ENCODE peak calls at places on chromosomes 16 and 17, in four cellular contexts. One of them, this sample, is unnamed.

GRCh38 chr17:74842599-74843351 is 16.9 kb downstream of the GRIN2C start:
- DNase-seq in CD4-positive, CD25-positive, alpha-beta regulatory T cell: no peak
- DNase-seq in stimulated activated effector memory CD8-positive, alpha-beta T cell treated with anti-CD3 and anti-CD28 coated beads, Interleukin-12 subunit alpha, Interleukin-12 subunit beta, amount 100 ng/mL, for 72 hours: no peak
- DNase-seq in GM12864: no peak
- DNase-seq in this sample: peak

GRCh38 chr17:37234106-37234505 is 141.7 kb upstream of the C17orf78 start:
- DNase-seq in stimulated activated effector memory CD8-positive, alpha-beta T cell treated with anti-CD3 and anti-CD28 coated beads, Interleukin-12 subunit alpha, Interleukin-12 subunit beta, amount 100 ng/mL, for 72 hours: no peak
- DNase-seq in GM12864: no peak
- DNase-seq in CD4-positive, CD25-positive, alpha-beta regulatory T cell: no peak
- DNase-seq in this sample: no peak

GRCh38 chr17:58564971-58565370 is 50.5 kb upstream of the MTMR4 start:
- DNase-seq in GM12864: no peak
- DNase-seq in stimulated activated effector memory CD8-positive, alpha-beta T cell treated with anti-CD3 and anti-CD28 coated beads, Interleukin-12 subunit alpha, Interleukin-12 subunit beta, amount 100 ng/mL, for 72 hours: no peak
- DNase-seq in CD4-positive, CD25-positive, alpha-beta regulatory T cell: no peak
- DNase-seq in this sample: no peak

GRCh38 chr17:74213897-74214386 is 571 bp downstream of the TTYH2 start:
- DNase-seq in stimulated activated effector memory CD8-positive, alpha-beta T cell treated with anti-CD3 and anti-CD28 coated beads, Interleukin-12 subunit alpha, Interleukin-12 subunit beta, amount 100 ng/mL, for 72 hours: no peak
- DNase-seq in CD4-positive, CD25-positive, alpha-beta regulatory T cell: no peak
- DNase-seq in GM12864: no peak
- DNase-seq in this sample: no peak

GRCh38 chr16:70758786-70759185 is 42.2 kb downstream of the VAC14 start:
- DNase-seq in CD4-positive, CD25-positive, alpha-beta regulatory T cell: no peak
- DNase-seq in stimulated activated effector memory CD8-positive, alpha-beta T cell treated with anti-CD3 and anti-CD28 coated beads, Interleukin-12 subunit alpha, Interleukin-12 subunit beta, amount 100 ng/mL, for 72 hours: no peak
- DNase-seq in GM12864: no peak
- DNase-seq in this sample: no peak

GRCh38 chr17:31008374-31009035 is 37.7 kb downstream of the RNF135 start:
- DNase-seq in CD4-positive, CD25-positive, alpha-beta regulatory T cell: peak
- DNase-seq in GM12864: peak
- DNase-seq in stimulated activated effector memory CD8-positive, alpha-beta T cell treated with anti-CD3 and anti-CD28 coated beads, Interleukin-12 subunit alpha, Interleukin-12 subunit beta, amount 100 ng/mL, for 72 hours: peak
- DNase-seq in this sample: peak

GRCh38 chr17:19726615-19727376 is 10.4 kb upstream of the SLC47A2 start:
- DNase-seq in CD4-positive, CD25-positive, alpha-beta regulatory T cell: no peak
- DNase-seq in stimulated activated effector memory CD8-positive, alpha-beta T cell treated with anti-CD3 and anti-CD28 coated beads, Interleukin-12 subunit alpha, Interleukin-12 subunit beta, amount 100 ng/mL, for 72 hours: no peak
- DNase-seq in GM12864: no peak
- DNase-seq in this sample: no peak

GRCh38 chr17:81130385-81131288 is 34.7 kb upstream of the PVALEF start:
- DNase-seq in stimulated activated effector memory CD8-positive, alpha-beta T cell treated with anti-CD3 and anti-CD28 coated beads, Interleukin-12 subunit alpha, Interleukin-12 subunit beta, amount 100 ng/mL, for 72 hours: no peak
- DNase-seq in CD4-positive, CD25-positive, alpha-beta regulatory T cell: no peak
- DNase-seq in GM12864: no peak
- DNase-seq in this sample: no peak

GRCh38 chr16:65728172-65728571 is 606.3 kb upstream of the CDH11 start:
- DNase-seq in CD4-positive, CD25-positive, alpha-beta regulatory T cell: no peak
- DNase-seq in GM12864: no peak
- DNase-seq in stimulated activated effector memory CD8-positive, alpha-beta T cell treated with anti-CD3 and anti-CD28 coated beads, Interleukin-12 subunit alpha, Interleukin-12 subunit beta, amount 100 ng/mL, for 72 hours: no peak
- DNase-seq in this sample: no peak

GRCh38 chr17:66655861-66656260 is 179.1 kb upstream of the CACNG5 start:
- DNase-seq in GM12864: no peak
- DNase-seq in stimulated activated effector memory CD8-positive, alpha-beta T cell treated with anti-CD3 and anti-CD28 coated beads, Interleukin-12 subunit alpha, Interleukin-12 subunit beta, amount 100 ng/mL, for 72 hours: peak
- DNase-seq in CD4-positive, CD25-positive, alpha-beta regulatory T cell: no peak
- DNase-seq in this sample: no peak

GRCh38 chr17:5809580-5810188 is 225.4 kb upstream of the NLRP1 start:
- DNase-seq in CD4-positive, CD25-positive, alpha-beta regulatory T cell: no peak
- DNase-seq in stimulated activated effector memory CD8-positive, alpha-beta T cell treated with anti-CD3 and anti-CD28 coated beads, Interleukin-12 subunit alpha, Interleukin-12 subunit beta, amount 100 ng/mL, for 72 hours: no peak
- DNase-seq in GM12864: no peak
- DNase-seq in this sample: no peak

GRCh38 chr17:65750678-65751077 is 189.2 kb upstream of the AXIN2 start:
- DNase-seq in GM12864: no peak
- DNase-seq in CD4-positive, CD25-positive, alpha-beta regulatory T cell: peak
- DNase-seq in stimulated activated effector memory CD8-positive, alpha-beta T cell treated with anti-CD3 and anti-CD28 coated beads, Interleukin-12 subunit alpha, Interleukin-12 subunit beta, amount 100 ng/mL, for 72 hours: no peak
- DNase-seq in this sample: no peak

GRCh38 chr16:24129412-24129918 is 126.7 kb upstream of the CACNG3 start:
- DNase-seq in GM12864: no peak
- DNase-seq in stimulated activated effector memory CD8-positive, alpha-beta T cell treated with anti-CD3 and anti-CD28 coated beads, Interleukin-12 subunit alpha, Interleukin-12 subunit beta, amount 100 ng/mL, for 72 hours: no peak
- DNase-seq in CD4-positive, CD25-positive, alpha-beta regulatory T cell: no peak
- DNase-seq in this sample: no peak

GRCh38 chr17:60506312-60506711 is 19.7 kb downstream of the APPBP2 start:
- DNase-seq in stimulated activated effector memory CD8-positive, alpha-beta T cell treated with anti-CD3 and anti-CD28 coated beads, Interleukin-12 subunit alpha, Interleukin-12 subunit beta, amount 100 ng/mL, for 72 hours: no peak
- DNase-seq in GM12864: no peak
- DNase-seq in CD4-positive, CD25-positive, alpha-beta regulatory T cell: no peak
- DNase-seq in this sample: no peak

GRCh38 chr16:61007694-61008093 is 1028.5 kb downstream of the CDH8 start:
- DNase-seq in stimulated activated effector memory CD8-positive, alpha-beta T cell treated with anti-CD3 and anti-CD28 coated beads, Interleukin-12 subunit alpha, Interleukin-12 subunit beta, amount 100 ng/mL, for 72 hours: no peak
- DNase-seq in CD4-positive, CD25-positive, alpha-beta regulatory T cell: no peak
- DNase-seq in GM12864: no peak
- DNase-seq in this sample: no peak

GRCh38 chr17:48995332-48995870 is 1.8 kb upstream of the IGF2BP1 start:
- DNase-seq in CD4-positive, CD25-positive, alpha-beta regulatory T cell: no peak
- DNase-seq in GM12864: no peak
- DNase-seq in stimulated activated effector memory CD8-positive, alpha-beta T cell treated with anti-CD3 and anti-CD28 coated beads, Interleukin-12 subunit alpha, Interleukin-12 subunit beta, amount 100 ng/mL, for 72 hours: no peak
- DNase-seq in this sample: no peak

GRCh38 chr16:1933097-1933661 is 9.8 kb downstream of the MSRB1 start:
- DNase-seq in GM12864: no peak
- DNase-seq in CD4-positive, CD25-positive, alpha-beta regulatory T cell: no peak
- DNase-seq in stimulated activated effector memory CD8-positive, alpha-beta T cell treated with anti-CD3 and anti-CD28 coated beads, Interleukin-12 subunit alpha, Interleukin-12 subunit beta, amount 100 ng/mL, for 72 hours: no peak
- DNase-seq in this sample: no peak

GRCh38 chr17:82314012-82314720 is 3.2 kb downstream of the CD7 start:
- DNase-seq in CD4-positive, CD25-positive, alpha-beta regulatory T cell: no peak
- DNase-seq in GM12864: no peak
- DNase-seq in stimulated activated effector memory CD8-positive, alpha-beta T cell treated with anti-CD3 and anti-CD28 coated beads, Interleukin-12 subunit alpha, Interleukin-12 subunit beta, amount 100 ng/mL, for 72 hours: no peak
- DNase-seq in this sample: no peak

GRCh38 chr16:68782198-68783174 is 45.4 kb downstream of the CDH1 start:
- DNase-seq in GM12864: peak
- DNase-seq in CD4-positive, CD25-positive, alpha-beta regulatory T cell: no peak
- DNase-seq in stimulated activated effector memory CD8-positive, alpha-beta T cell treated with anti-CD3 and anti-CD28 coated beads, Interleukin-12 subunit alpha, Interleukin-12 subunit beta, amount 100 ng/mL, for 72 hours: no peak
- DNase-seq in this sample: no peak

GRCh38 chr16:30437511-30438046 is 7.7 kb upstream of the DCTPP1 start:
- DNase-seq in CD4-positive, CD25-positive, alpha-beta regulatory T cell: no peak
- DNase-seq in GM12864: no peak
- DNase-seq in stimulated activated effector memory CD8-positive, alpha-beta T cell treated with anti-CD3 and anti-CD28 coated beads, Interleukin-12 subunit alpha, Interleukin-12 subunit beta, amount 100 ng/mL, for 72 hours: no peak
- DNase-seq in this sample: no peak

GRCh38 chr17:67280279-67280678 is 35.3 kb upstream of the HELZ start:
- DNase-seq in GM12864: no peak
- DNase-seq in stimulated activated effector memory CD8-positive, alpha-beta T cell treated with anti-CD3 and anti-CD28 coated beads, Interleukin-12 subunit alpha, Interleukin-12 subunit beta, amount 100 ng/mL, for 72 hours: no peak
- DNase-seq in CD4-positive, CD25-positive, alpha-beta regulatory T cell: no peak
- DNase-seq in this sample: no peak

GRCh38 chr17:75779987-75780889 is 4.4 kb upstream of the UNK start:
- DNase-seq in GM12864: no peak
- DNase-seq in CD4-positive, CD25-positive, alpha-beta regulatory T cell: no peak
- DNase-seq in stimulated activated effector memory CD8-positive, alpha-beta T cell treated with anti-CD3 and anti-CD28 coated beads, Interleukin-12 subunit alpha, Interleukin-12 subunit beta, amount 100 ng/mL, for 72 hours: no peak
- DNase-seq in this sample: no peak

GRCh38 chr16:87064731-87065720 is 252.2 kb downstream of the C16orf95 start:
- DNase-seq in CD4-positive, CD25-positive, alpha-beta regulatory T cell: no peak
- DNase-seq in stimulated activated effector memory CD8-positive, alpha-beta T cell treated with anti-CD3 and anti-CD28 coated beads, Interleukin-12 subunit alpha, Interleukin-12 subunit beta, amount 100 ng/mL, for 72 hours: no peak
- DNase-seq in GM12864: no peak
- DNase-seq in this sample: no peak

GRCh38 chr17:44083250-44083849 is 12.8 kb downstream of the G6PC3 start:
- DNase-seq in stimulated activated effector memory CD8-positive, alpha-beta T cell treated with anti-CD3 and anti-CD28 coated beads, Interleukin-12 subunit alpha, Interleukin-12 subunit beta, amount 100 ng/mL, for 72 hours: no peak
- DNase-seq in CD4-positive, CD25-positive, alpha-beta regulatory T cell: no peak
- DNase-seq in GM12864: no peak
- DNase-seq in this sample: no peak

GRCh38 chr16:66603537-66604375 is 748 bp upstream of the CMTM3 start:
- DNase-seq in GM12864: no peak
- DNase-seq in CD4-positive, CD25-positive, alpha-beta regulatory T cell: peak
- DNase-seq in stimulated activated effector memory CD8-positive, alpha-beta T cell treated with anti-CD3 and anti-CD28 coated beads, Interleukin-12 subunit alpha, Interleukin-12 subunit beta, amount 100 ng/mL, for 72 hours: peak
- DNase-seq in this sample: peak

GRCh38 chr17:57243171-57243622 is 13.1 kb upstream of the MSI2 start:
- DNase-seq in GM12864: peak
- DNase-seq in CD4-positive, CD25-positive, alpha-beta regulatory T cell: peak
- DNase-seq in stimulated activated effector memory CD8-positive, alpha-beta T cell treated with anti-CD3 and anti-CD28 coated beads, Interleukin-12 subunit alpha, Interleukin-12 subunit beta, amount 100 ng/mL, for 72 hours: peak
- DNase-seq in this sample: peak

This sample was measured in HEK293T.